ENCODE peak calls at places on chromosomes 2 and 18, in eight cellular contexts. U is NB4, T is OCI-LY7, S is endothelial cell of umbilical vein, Y is kidney epithelial cell, K is AG09309, Z is WTC11, E is LNCaP clone FGC. D is an unnamed sample.

GRCh38 chr2:121596221-121597080 is 52.8 kb downstream of the CLASP1 start:
- DNase-seq in U (peak), T (peak), S (peak), Y (peak), K (peak), Z (no peak), E (peak), D (no peak)

GRCh38 chr2:172643142-172643541 is 87.3 kb downstream of the PDK1 start:
- DNase-seq in U (no peak), T (no peak), S (no peak), Y (no peak), K (no peak), Z (no peak), E (no peak), D (no peak)

GRCh38 chr2:157900203-157900602 is 24.1 kb upstream of the ACVR1 start:
- DNase-seq in U (no peak), T (no peak), S (no peak), Y (no peak), K (no peak), Z (no peak), E (no peak), D (no peak)

GRCh38 chr2:76760367-76760704 is 761.8 kb downstream of the LRRTM4 start:
- DNase-seq in U (no peak), T (no peak), S (no peak), Y (no peak), K (no peak), Z (no peak), E (no peak), D (no peak)

GRCh38 chr2:122034797-122035196 is 279.3 kb downstream of the TSN start:
- DNase-seq in U (no peak), T (no peak), S (no peak), Y (no peak), K (no peak), Z (no peak), E (no peak), D (no peak)

GRCh38 chr2:42513252-42513918 is 19.6 kb upstream of the KCNG3 start:
- DNase-seq in U (peak), T (peak), S (peak), Y (no peak), K (peak), Z (peak), E (peak), D (no peak)

GRCh38 chr2:42340938-42341636 is 19.9 kb downstream of the COX7A2L start:
- DNase-seq in U (no peak), T (no peak), S (no peak), Y (no peak), K (no peak), Z (no peak), E (no peak), D (no peak)

GRCh38 chr18:644395-645004 is 13.0 kb upstream of the TYMS start:
- DNase-seq in U (peak), T (no peak), S (no peak), Y (peak), K (no peak), Z (no peak), E (no peak), D (no peak)

GRCh38 chr18:44229693-44230108 is 451.0 kb upstream of the SETBP1 start:
- DNase-seq in U (no peak), T (no peak), S (peak), Y (no peak), K (peak), Z (no peak), E (no peak), D (no peak)

GRCh38 chr2:107414376-107414775 is 412.3 kb upstream of the RGPD4 start:
- DNase-seq in U (no peak), T (no peak), S (no peak), Y (no peak), K (no peak), Z (no peak), E (no peak), D (no peak)

GRCh38 chr18:43271593-43272432 is 5.5 kb downstream of the SYT4 start:
- DNase-seq in U (peak), T (peak), S (peak), Y (no peak), K (peak), Z (peak), E (peak), D (no peak)

GRCh38 chr2:190328748-190329147 is 9.1 kb upstream of the HIBCH start:
- DNase-seq in U (no peak), T (no peak), S (peak), Y (no peak), K (no peak), Z (no peak), E (no peak), D (no peak)

GRCh38 chr2:49251766-49252165 is 97.5 kb upstream of the FSHR start:
- DNase-seq in U (no peak), T (no peak), S (no peak), Y (peak), K (peak), Z (no peak), E (no peak), D (no peak)

GRCh38 chr2:176251928-176252327 is 17.3 kb upstream of the MTX2 start:
- DNase-seq in U (peak), T (no peak), S (no peak), Y (no peak), K (no peak), Z (no peak), E (no peak), D (no peak)

GRCh38 chr2:135756692-135757091 is 15.0 kb downstream of the UBXN4 start:
- DNase-seq in U (no peak), T (no peak), S (no peak), Y (no peak), K (no peak), Z (no peak), E (no peak), D (no peak)

GRCh38 chr2:241948901-241949735 is 79.6 kb downstream of the RTP5 start:
- DNase-seq in U (no peak), T (no peak), S (no peak), Y (no peak), K (no peak), Z (no peak), E (no peak), D (no peak)

GRCh38 chr2:113251118-113251517 is 27.6 kb downstream of the PAX8 start:
- DNase-seq in U (peak), T (no peak), S (no peak), Y (no peak), K (no peak), Z (no peak), E (no peak), D (no peak)

GRCh38 chr2:7694066-7695000 is 777.1 kb downstream of the RNF144A start:
- DNase-seq in U (no peak), T (no peak), S (no peak), Y (no peak), K (no peak), Z (no peak), E (no peak), D (no peak)

GRCh38 chr2:218186876-218187649 is 20.3 kb upstream of the CXCR1 start:
- DNase-seq in U (no peak), T (no peak), S (no peak), Y (no peak), K (no peak), Z (no peak), E (no peak), D (no peak)

GRCh38 chr2:241940329-241940728 is 70.8 kb downstream of the RTP5 start:
- DNase-seq in U (peak), T (peak), S (no peak), Y (no peak), K (no peak), Z (no peak), E (no peak), D (no peak)

GRCh38 chr2:136028001-136028400 is 42.6 kb upstream of the DARS1 start:
- DNase-seq in U (no peak), T (no peak), S (no peak), Y (no peak), K (no peak), Z (no peak), E (no peak), D (no peak)

GRCh38 chr2:73283545-73284295 is 558 bp downstream of the FBXO41 start:
- DNase-seq in U (peak), T (peak), S (no peak), Y (no peak), K (no peak), Z (peak), E (no peak), D (no peak)

GRCh38 chr2:99403524-99403923 is 66.3 kb downstream of the EIF5B start:
- DNase-seq in U (no peak), T (no peak), S (no peak), Y (no peak), K (no peak), Z (peak), E (no peak), D (no peak)

GRCh38 chr2:8086796-8087479 is 594.9 kb upstream of the ID2 start:
- DNase-seq in U (peak), T (no peak), S (no peak), Y (peak), K (peak), Z (no peak), E (no peak), D (no peak)

GRCh38 chr18:46281185-46282176 is 177.3 kb downstream of the HAUS1 start:
- DNase-seq in U (peak), T (peak), S (peak), Y (no peak), K (peak), Z (peak), E (peak), D (peak)

GRCh38 chr2:179460530-179460929 is 195.9 kb upstream of the SESTD1 start:
- DNase-seq in U (peak), T (no peak), S (peak), Y (peak), K (peak), Z (no peak), E (no peak), D (peak)

GRCh38 chr2:198630384-198630783 is 826.0 kb downstream of the PLCL1 start:
- DNase-seq in U (no peak), T (no peak), S (no peak), Y (no peak), K (no peak), Z (no peak), E (no peak), D (no peak)

GRCh38 chr2:170421175-170421687 is 243.3 kb downstream of the MYO3B start:
- DNase-seq in U (peak), T (no peak), S (no peak), Y (no peak), K (no peak), Z (no peak), E (no peak), D (no peak)

GRCh38 chr2:233999182-233999581 is 51.3 kb upstream of the SPP2 start:
- DNase-seq in U (peak), T (no peak), S (no peak), Y (no peak), K (no peak), Z (peak), E (no peak), D (no peak)

DNA sequence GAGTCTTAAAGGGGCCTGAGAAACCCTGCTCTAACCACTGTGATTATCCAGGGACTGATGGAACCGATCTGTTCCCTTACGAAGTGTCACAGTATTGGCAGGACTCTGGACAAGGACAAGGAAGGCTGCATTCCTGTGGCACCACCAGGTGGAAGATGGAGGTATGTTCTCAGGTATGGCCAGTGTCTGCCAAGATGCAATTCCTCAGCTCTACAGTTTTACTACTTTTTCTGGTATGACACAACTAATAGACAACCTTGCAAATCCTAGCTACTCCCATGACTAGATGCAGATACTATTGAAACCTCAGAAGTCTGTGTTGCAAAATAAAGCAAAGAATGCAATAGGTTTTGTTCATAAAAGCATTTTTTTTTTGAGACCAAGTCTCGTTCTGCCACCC is 14.6 kb downstream of the RAB31 start:
- DNase-seq in U (no peak), T (peak), S (no peak), Y (no peak), K (no peak), Z (peak), E (peak), D (no peak)
- TF ChIP-seq CTCF in U (no peak), T (peak), S (no peak), Y (peak), K (peak), Z (no peak), E (peak), D (no peak)

DNA sequence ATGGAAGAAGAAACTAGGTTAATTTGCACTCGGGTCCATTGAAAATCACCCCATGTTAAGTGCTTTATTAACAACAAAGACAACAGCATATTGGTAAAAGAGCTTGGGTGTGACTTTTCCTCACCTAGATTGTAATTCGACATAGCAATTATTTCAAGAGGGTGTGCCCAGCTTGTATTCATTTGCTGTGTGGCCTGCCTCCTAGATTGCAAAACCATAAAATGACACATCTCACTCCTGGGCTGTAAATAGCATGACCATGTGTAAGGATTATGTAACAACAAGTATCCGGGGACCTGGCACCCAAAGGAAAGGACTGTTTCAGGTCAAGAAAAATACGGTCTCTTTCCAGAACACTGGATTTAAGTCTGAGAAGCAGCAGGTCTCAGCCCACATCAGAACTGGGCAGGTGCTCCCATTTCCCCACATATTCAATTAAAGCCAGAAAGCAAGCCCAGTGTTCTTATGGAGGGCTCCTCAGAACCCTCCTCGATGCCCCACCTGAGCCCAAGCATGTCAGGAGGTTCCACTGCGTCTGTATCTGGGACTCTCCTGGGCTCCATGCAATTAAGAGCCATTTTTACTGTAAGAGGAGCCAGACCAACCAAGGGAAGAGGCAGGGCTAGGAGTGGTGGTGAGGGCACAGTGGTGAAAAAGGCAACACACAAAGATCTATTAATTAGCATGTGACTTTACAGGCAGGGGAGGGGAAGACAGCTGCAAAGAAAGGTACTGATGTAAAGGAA is 39.2 kb downstream of the MREG start:
- DNase-seq in U (peak), T (no peak), S (no peak), Y (peak), K (peak), Z (no peak), E (no peak), D (no peak)
- TF ChIP-seq CTCF in U (no peak), T (no peak), S (no peak), Y (no peak), K (no peak), Z (no peak), E (no peak), D (no peak)

GRCh38 chr2:38409904-38410167 is 32.8 kb upstream of the ATL2 start:
- DNase-seq in U (no peak), T (no peak), S (no peak), Y (no peak), K (no peak), Z (no peak), E (no peak), D (no peak)

GRCh38 chr2:38405917-38406596 is 29.0 kb upstream of the ATL2 start:
- DNase-seq in U (peak), T (no peak), S (no peak), Y (no peak), K (no peak), Z (no peak), E (no peak), D (no peak)

GRCh38 chr2:38407111-38407682 is 30.1 kb upstream of the ATL2 start:
- DNase-seq in U (peak), T (peak), S (no peak), Y (no peak), K (no peak), Z (no peak), E (no peak), D (no peak)

GRCh38 chr2:38409136-38409903 is 32.2 kb upstream of the ATL2 start:
- DNase-seq in U (no peak), T (peak), S (no peak), Y (no peak), K (no peak), Z (no peak), E (peak), D (no peak)

GRCh38 chr2:38406597-38407110 is 29.6 kb upstream of the ATL2 start:
- DNase-seq in U (peak), T (peak), S (peak), Y (no peak), K (no peak), Z (no peak), E (no peak), D (no peak)
- TF ChIP-seq CTCF in U (no peak), T (no peak), S (no peak), Y (no peak), K (no peak), Z (no peak), E (no peak), D (no peak)

DNA sequence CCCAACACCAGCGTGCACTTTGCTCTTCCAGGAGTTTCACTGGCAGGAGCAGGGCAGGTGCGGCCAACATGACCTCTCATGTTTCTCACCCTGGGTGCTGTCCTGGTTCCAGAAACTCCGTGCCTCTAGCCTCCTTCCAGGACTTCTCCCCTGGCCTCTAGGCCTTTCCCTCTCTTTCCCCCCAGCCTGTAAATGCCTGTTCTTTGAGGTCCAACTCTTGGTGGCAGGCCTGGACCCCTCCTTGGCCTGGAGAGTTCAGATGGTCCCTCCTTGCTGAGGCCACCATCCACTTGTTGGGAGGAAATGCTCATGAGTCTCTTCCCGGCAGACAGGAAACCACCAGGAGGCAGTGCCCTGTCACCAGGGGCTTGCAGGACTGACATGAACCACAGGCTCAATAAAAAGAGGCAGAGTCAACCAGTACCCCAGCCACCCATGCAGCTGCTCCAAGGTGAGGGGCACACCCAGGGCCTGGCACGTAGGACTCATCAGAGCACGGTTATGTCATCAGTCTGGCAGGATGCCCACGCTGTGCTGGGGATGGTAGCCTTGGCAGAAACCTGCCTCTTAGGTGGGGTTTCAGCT is 1.5 kb downstream of the MALL start:
- DNase-seq in U (peak), T (no peak), S (peak), Y (no peak), K (no peak), Z (no peak), E (no peak), D (no peak)
- TF ChIP-seq CTCF in U (peak), T (no peak), S (peak), Y (peak), K (peak), Z (no peak), E (no peak), D (no peak)

DNA sequence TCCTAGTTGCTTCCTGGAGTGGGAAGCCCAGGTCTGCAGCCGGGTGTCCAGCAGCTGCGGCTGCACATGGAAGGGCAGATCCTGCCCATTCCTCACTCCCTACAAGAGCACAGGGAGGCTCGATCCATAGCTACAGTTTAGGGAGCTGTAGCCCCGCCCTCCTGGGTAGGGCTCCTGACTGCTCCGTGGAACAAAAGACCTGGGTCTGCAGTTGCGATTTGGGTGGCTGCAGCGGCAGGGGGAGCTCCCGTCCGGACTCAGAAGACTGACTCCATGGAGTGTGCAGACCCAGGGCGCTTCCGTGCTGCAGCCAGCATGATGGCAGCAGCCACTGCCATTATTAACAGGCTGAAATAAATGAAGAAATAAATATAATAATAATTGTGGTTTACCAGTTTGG is 157.3 kb downstream of the CTNNA2 start:
- DNase-seq in U (no peak), T (no peak), S (no peak), Y (no peak), K (no peak), Z (peak), E (no peak), D (no peak)
- TF ChIP-seq CTCF in U (no peak), T (no peak), S (no peak), Y (no peak), K (no peak), Z (no peak), E (peak), D (no peak)